ENCODE peak calls at places on chromosomes 5 and 9, in nine cellular contexts. I is GM13977; H is activated naive CD8-positive, alpha-beta T cell treated with anti-CD3 and anti-CD28 coated beads, Interleukin-2, amount 50 U/mL, for 24 hours; L is PC-9; V is stimulated activated CD4-positive, alpha-beta T cell treated with anti-CD3 and anti-CD28 coated beads, Interleukin-15, amount 100 ng/mL, for 24 hours; R is nucleus accumbens; G is ovary; F is HEK293T; O is T-cell. W is an unnamed sample.
A peak's percentile ranks its signal among the peaks of the same experiment; 100 is the strongest.

GRCh38 chr5:175830586-175831300 is 40.6 kb upstream of the CPLX2 start:
- DNase-seq in H (no peak), V (no peak), R (no peak), I (no peak), L (no peak), O (no peak), G (no peak), F (no peak), W (no peak)

GRCh38 chr5:108726446-108727091 is 21.1 kb upstream of the FER start:
- DNase-seq in R (no peak), H (no peak), V (no peak), F (no peak), I (no peak), G (no peak), O (no peak), L (no peak), W (no peak)

GRCh38 chr9:37246825-37247224 is 126.5 kb downstream of the ZCCHC7 start:
- DNase-seq in V (no peak), H (no peak), O (no peak), G (no peak), L (no peak), I (no peak), R (no peak), F (no peak), W (no peak)

GRCh38 chr9:108551030-108551964 is 304.5 kb downstream of the ACTL7B start:
- DNase-seq in V (no peak), H (no peak), I (no peak), R (no peak), L (peak; percentile 99), O (no peak), F (peak; percentile 24), G (no peak), W (no peak)

GRCh38 chr9:15317836-15318235 is 10.8 kb upstream of the TTC39B start:
- DNase-seq in O (no peak), R (no peak), I (no peak), L (no peak), G (no peak), H (no peak), F (no peak), V (no peak), W (no peak)

GRCh38 chr9:132136151-132136892 is 25.5 kb upstream of the NTNG2 start:
- DNase-seq in R (no peak), G (no peak), I (no peak), L (no peak), V (no peak), F (no peak), O (no peak), H (no peak), W (no peak)

GRCh38 chr9:122446819-122447484 is 30.8 kb downstream of the OR1J1 start:
- DNase-seq in F (no peak), G (no peak), H (no peak), V (no peak), R (no peak), O (no peak), L (no peak), I (no peak), W (no peak)

GRCh38 chr5:118293378-118293777 is 695.0 kb downstream of the DTWD2 start:
- DNase-seq in F (no peak), V (no peak), O (no peak), G (no peak), H (no peak), L (no peak), R (no peak), I (no peak), W (no peak)

GRCh38 chr9:108889649-108890067 is 27.6 kb downstream of the ACTL7A start:
- DNase-seq in L (no peak), V (no peak), G (no peak), O (no peak), F (no peak), I (no peak), R (no peak), H (no peak), W (no peak)

W was measured in effector CD4-positive, alpha-beta T cell.